ENCODE peak calls at places on chromosomes 11 and 22, in seven cellular contexts. A is lung, L is stromal cell of bone marrow, K is GM12891, W is AG09309, H is NCI-H2227 treated with DMSO at 0.1 percent for 48 hours, V is HEK293T. Q is an unnamed sample.

GRCh38 chr11:69440876-69441275 is 40.6 kb upstream of the LINC01488 start:
- DNase-seq in A (no peak), K (no peak), L (no peak), V (no peak), W (no peak), H (no peak), Q (no peak)

GRCh38 chr11:95341246-95341645 is 110.2 kb upstream of the SESN3 start:
- DNase-seq in K (no peak), V (no peak), L (no peak), H (no peak), W (no peak), A (peak), Q (no peak)

GRCh38 chr11:109193880-109194279 is 228.1 kb upstream of the C11orf87 start:
- DNase-seq in V (no peak), K (no peak), W (no peak), L (no peak), H (no peak), A (no peak), Q (no peak)

GRCh38 chr22:50536231-50536630 is 6.4 kb upstream of the TYMP start:
- DNase-seq in W (no peak), H (no peak), V (no peak), L (no peak), A (no peak), K (no peak), Q (no peak)

GRCh38 chr11:110130642-110131238 is 37.5 kb downstream of the ZC3H12C start:
- DNase-seq in L (no peak), V (peak), W (no peak), K (no peak), A (no peak), H (peak), Q (no peak)

GRCh38 chr22:31556627-31557203 is 60.4 kb downstream of the SFI1 start:
- DNase-seq in L (no peak), A (no peak), W (no peak), K (no peak), H (peak), V (peak), Q (peak)

GRCh38 chr22:20234760-20235452 is 33.2 kb downstream of the RTN4R start:
- DNase-seq in H (peak), K (no peak), V (no peak), L (no peak), W (no peak), A (no peak), Q (no peak)

GRCh38 chr11:88552377-88553029 is 215.0 kb upstream of the CTSC start:
- DNase-seq in L (no peak), K (no peak), V (peak), A (peak), W (no peak), H (no peak), Q (peak)

GRCh38 chr11:65776196-65776595 is 4.6 kb downstream of the AP5B1 start:
- DNase-seq in H (no peak), V (no peak), L (no peak), A (no peak), W (no peak), K (no peak), Q (no peak)

GRCh38 chr11:59997800-59998199 is 19.2 kb upstream of the OOSP4B start:
- DNase-seq in V (no peak), A (no peak), K (no peak), L (no peak), H (no peak), W (no peak), Q (no peak)

GRCh38 chr11:65089621-65090020 is 5.6 kb downstream of the ZFPL1 start:
- DNase-seq in L (no peak), W (no peak), K (no peak), V (no peak), A (no peak), H (no peak), Q (no peak)

Q was measured in K562.